ENCODE peak calls at places on chromosomes 11 and 22, in five cellular contexts. One of them, this sample, is unnamed.

GRCh38 chr11:95716266-95716665 is 73.3 kb downstream of the FAM76B start:
- DNase-seq in activated effector memory CD4-positive, alpha-beta T cell treated with anti-CD3 and anti-CD28 coated beads, Interleukin-2, amount 50 U/mL, for 16 hours: no peak
- DNase-seq in NCI-H2081: no peak
- DNase-seq in fibroblast of lung: no peak
- DNase-seq in effector CD4-positive, alpha-beta T cell: no peak
- DNase-seq in this sample: no peak

GRCh38 chr11:20289732-20290131 is 73.8 kb upstream of the HTATIP2 start:
- DNase-seq in activated effector memory CD4-positive, alpha-beta T cell treated with anti-CD3 and anti-CD28 coated beads, Interleukin-2, amount 50 U/mL, for 16 hours: no peak
- DNase-seq in NCI-H2081: peak
- DNase-seq in fibroblast of lung: no peak
- DNase-seq in effector CD4-positive, alpha-beta T cell: no peak
- DNase-seq in this sample: no peak

GRCh38 chr11:67371549-67372231 is 1.7 kb downstream of the CLCF1 start:
- DNase-seq in activated effector memory CD4-positive, alpha-beta T cell treated with anti-CD3 and anti-CD28 coated beads, Interleukin-2, amount 50 U/mL, for 16 hours: peak
- DNase-seq in NCI-H2081: no peak
- DNase-seq in fibroblast of lung: peak
- DNase-seq in effector CD4-positive, alpha-beta T cell: peak
- DNase-seq in this sample: no peak

GRCh38 chr22:22593964-22594656 is 35.0 kb upstream of the PRAME start:
- DNase-seq in activated effector memory CD4-positive, alpha-beta T cell treated with anti-CD3 and anti-CD28 coated beads, Interleukin-2, amount 50 U/mL, for 16 hours: peak
- DNase-seq in NCI-H2081: no peak
- DNase-seq in fibroblast of lung: peak
- DNase-seq in effector CD4-positive, alpha-beta T cell: peak
- DNase-seq in this sample: no peak

GRCh38 chr11:28086569-28086968 is 21.4 kb downstream of the KIF18A start:
- DNase-seq in activated effector memory CD4-positive, alpha-beta T cell treated with anti-CD3 and anti-CD28 coated beads, Interleukin-2, amount 50 U/mL, for 16 hours: no peak
- DNase-seq in NCI-H2081: no peak
- DNase-seq in fibroblast of lung: peak
- DNase-seq in effector CD4-positive, alpha-beta T cell: no peak
- DNase-seq in this sample: no peak

GRCh38 chr22:38766076-38766777 is 10.4 kb upstream of the SUN2 start:
- DNase-seq in activated effector memory CD4-positive, alpha-beta T cell treated with anti-CD3 and anti-CD28 coated beads, Interleukin-2, amount 50 U/mL, for 16 hours: peak
- DNase-seq in NCI-H2081: peak
- DNase-seq in fibroblast of lung: peak
- DNase-seq in effector CD4-positive, alpha-beta T cell: no peak
- DNase-seq in this sample: no peak

GRCh38 chr22:45248832-45249561 is 8.3 kb upstream of the KIAA0930 start:
- DNase-seq in activated effector memory CD4-positive, alpha-beta T cell treated with anti-CD3 and anti-CD28 coated beads, Interleukin-2, amount 50 U/mL, for 16 hours: no peak
- DNase-seq in NCI-H2081: no peak
- DNase-seq in fibroblast of lung: no peak
- DNase-seq in effector CD4-positive, alpha-beta T cell: no peak
- DNase-seq in this sample: no peak

GRCh38 chr11:2715716-2716350 is 16.0 kb upstream of the KCNQ1OT1 start:
- DNase-seq in activated effector memory CD4-positive, alpha-beta T cell treated with anti-CD3 and anti-CD28 coated beads, Interleukin-2, amount 50 U/mL, for 16 hours: no peak
- DNase-seq in NCI-H2081: no peak
- DNase-seq in fibroblast of lung: no peak
- DNase-seq in effector CD4-positive, alpha-beta T cell: no peak
- DNase-seq in this sample: peak

GRCh38 chr11:95778699-95779098 is 10.9 kb downstream of the FAM76B start:
- DNase-seq in activated effector memory CD4-positive, alpha-beta T cell treated with anti-CD3 and anti-CD28 coated beads, Interleukin-2, amount 50 U/mL, for 16 hours: no peak
- DNase-seq in NCI-H2081: no peak
- DNase-seq in fibroblast of lung: no peak
- DNase-seq in effector CD4-positive, alpha-beta T cell: no peak
- DNase-seq in this sample: no peak

GRCh38 chr11:102523887-102524286 is 6.7 kb downstream of the MMP7 start:
- DNase-seq in activated effector memory CD4-positive, alpha-beta T cell treated with anti-CD3 and anti-CD28 coated beads, Interleukin-2, amount 50 U/mL, for 16 hours: no peak
- DNase-seq in NCI-H2081: no peak
- DNase-seq in fibroblast of lung: no peak
- DNase-seq in effector CD4-positive, alpha-beta T cell: no peak
- DNase-seq in this sample: no peak

GRCh38 chr22:43270314-43270908 is 72.8 kb downstream of the SCUBE1 start:
- DNase-seq in activated effector memory CD4-positive, alpha-beta T cell treated with anti-CD3 and anti-CD28 coated beads, Interleukin-2, amount 50 U/mL, for 16 hours: no peak
- DNase-seq in NCI-H2081: no peak
- DNase-seq in fibroblast of lung: no peak
- DNase-seq in effector CD4-positive, alpha-beta T cell: no peak
- DNase-seq in this sample: no peak

GRCh38 chr11:63602296-63602695 is 11.9 kb downstream of the PLAAT3 start:
- DNase-seq in activated effector memory CD4-positive, alpha-beta T cell treated with anti-CD3 and anti-CD28 coated beads, Interleukin-2, amount 50 U/mL, for 16 hours: no peak
- DNase-seq in NCI-H2081: no peak
- DNase-seq in fibroblast of lung: peak
- DNase-seq in effector CD4-positive, alpha-beta T cell: no peak
- DNase-seq in this sample: peak

GRCh38 chr11:130908061-130908460 is 8.2 kb downstream of the SNX19 start:
- DNase-seq in activated effector memory CD4-positive, alpha-beta T cell treated with anti-CD3 and anti-CD28 coated beads, Interleukin-2, amount 50 U/mL, for 16 hours: no peak
- DNase-seq in NCI-H2081: no peak
- DNase-seq in fibroblast of lung: no peak
- DNase-seq in effector CD4-positive, alpha-beta T cell: no peak
- DNase-seq in this sample: no peak

GRCh38 chr11:79456501-79456900 is 15.7 kb upstream of the TENM4 start:
- DNase-seq in activated effector memory CD4-positive, alpha-beta T cell treated with anti-CD3 and anti-CD28 coated beads, Interleukin-2, amount 50 U/mL, for 16 hours: no peak
- DNase-seq in NCI-H2081: no peak
- DNase-seq in fibroblast of lung: no peak
- DNase-seq in effector CD4-positive, alpha-beta T cell: no peak
- DNase-seq in this sample: no peak

GRCh38 chr11:100810146-100810545 is 123.1 kb downstream of the ARHGAP42 start:
- DNase-seq in activated effector memory CD4-positive, alpha-beta T cell treated with anti-CD3 and anti-CD28 coated beads, Interleukin-2, amount 50 U/mL, for 16 hours: no peak
- DNase-seq in NCI-H2081: no peak
- DNase-seq in fibroblast of lung: peak
- DNase-seq in effector CD4-positive, alpha-beta T cell: no peak
- DNase-seq in this sample: no peak

GRCh38 chr22:21657361-21658118 is 8.3 kb upstream of the PPIL2 start:
- DNase-seq in activated effector memory CD4-positive, alpha-beta T cell treated with anti-CD3 and anti-CD28 coated beads, Interleukin-2, amount 50 U/mL, for 16 hours: peak
- DNase-seq in NCI-H2081: peak
- DNase-seq in fibroblast of lung: peak
- DNase-seq in effector CD4-positive, alpha-beta T cell: peak
- DNase-seq in this sample: peak

GRCh38 chr11:130675917-130676316 is 227.5 kb downstream of the ADAMTS15 start:
- DNase-seq in activated effector memory CD4-positive, alpha-beta T cell treated with anti-CD3 and anti-CD28 coated beads, Interleukin-2, amount 50 U/mL, for 16 hours: no peak
- DNase-seq in NCI-H2081: no peak
- DNase-seq in fibroblast of lung: no peak
- DNase-seq in effector CD4-positive, alpha-beta T cell: no peak
- DNase-seq in this sample: no peak

GRCh38 chr11:12263141-12263693 is 114.2 kb upstream of the PARVA start:
- DNase-seq in activated effector memory CD4-positive, alpha-beta T cell treated with anti-CD3 and anti-CD28 coated beads, Interleukin-2, amount 50 U/mL, for 16 hours: no peak
- DNase-seq in NCI-H2081: no peak
- DNase-seq in fibroblast of lung: no peak
- DNase-seq in effector CD4-positive, alpha-beta T cell: no peak
- DNase-seq in this sample: peak